ENCODE peak calls at places on chromosomes 16 and 17, in ten cellular contexts. D is A549, A is ovary, L is HCT116, S is transverse colon, V is H54, F is heart left ventricle, M is body of pancreas, W is Peyer's patch, K is uterus. E is an unnamed sample.

GRCh38 chr16:56691885-56692284 is 9.6 kb downstream of the MT1X start:
- DNase-seq in D (peak; percentile 90), A (no peak), L (peak; percentile 66), S (peak; percentile 46), V (peak; percentile 73), F (no peak), M (peak; percentile 74), W (peak; percentile 73), K (no peak), E (no peak)

GRCh38 chr16:59259074-59259963 is 525.2 kb upstream of the GOT2 start:
- DNase-seq in D (no peak), A (no peak), L (no peak), S (no peak), V (no peak), F (no peak), M (no peak), W (no peak), K (no peak), E (no peak)

GRCh38 chr16:12153662-12154061 is 177.1 kb downstream of the SNX29 start:
- DNase-seq in D (no peak), A (no peak), L (no peak), S (no peak), V (no peak), F (no peak), M (no peak), W (no peak), K (peak; percentile 23), E (no peak)

GRCh38 chr16:11639925-11640899 is 28.0 kb upstream of the SNN start:
- DNase-seq in D (peak; percentile 100), A (peak; percentile 61), L (peak; percentile 63), S (peak; percentile 62), V (peak; percentile 50), F (peak; percentile 85), M (peak; percentile 91), W (no peak), K (peak; percentile 93), E (peak; percentile 76)

GRCh38 chr16:65889533-65889966 is 476.9 kb upstream of the CDH5 start:
- DNase-seq in D (no peak), A (no peak), L (no peak), S (no peak), V (no peak), F (no peak), M (no peak), W (no peak), K (no peak), E (no peak)

GRCh38 chr16:47461598-47462266 is 601 bp downstream of the PHKB start:
- DNase-seq in D (peak; percentile 87), A (no peak), L (peak; percentile 40), S (peak; percentile 26), V (peak; percentile 16), F (no peak), M (peak; percentile 27), W (no peak), K (no peak), E (peak; percentile 89)

GRCh38 chr17:36665417-36665816 is 64.0 kb downstream of the MRM1 start:
- DNase-seq in D (peak; percentile 60), A (no peak), L (no peak), S (no peak), V (peak; percentile 84), F (no peak), M (no peak), W (no peak), K (no peak), E (no peak)

GRCh38 chr17:59853168-59853918 is 39.4 kb downstream of the TUBD1 start:
- DNase-seq in D (peak; percentile 100), A (no peak), L (no peak), S (peak; percentile 83), V (peak; percentile 74), F (no peak), M (peak; percentile 89), W (peak; percentile 79), K (no peak), E (no peak)

GRCh38 chr17:32481193-32481592 is 5.6 kb upstream of the CDK5R1 start:
- DNase-seq in D (no peak), A (no peak), L (no peak), S (no peak), V (no peak), F (no peak), M (no peak), W (peak; percentile 38), K (no peak), E (no peak)

GRCh38 chr17:68239967-68240366 is 7.9 kb upstream of the AMZ2 start:
- DNase-seq in D (no peak), A (no peak), L (no peak), S (no peak), V (no peak), F (no peak), M (no peak), W (no peak), K (no peak), E (no peak)

GRCh38 chr17:68238894-68239293 is 8.9 kb upstream of the AMZ2 start:
- DNase-seq in D (no peak), A (no peak), L (no peak), S (peak; percentile 23), V (no peak), F (no peak), M (no peak), W (no peak), K (no peak), E (no peak)

GRCh38 chr17:68238488-68238887 is 9.4 kb upstream of the AMZ2 start:
- DNase-seq in D (no peak), A (no peak), L (no peak), S (no peak), V (no peak), F (no peak), M (no peak), W (no peak), K (no peak), E (no peak)
- TF ChIP-seq POLR2A in D (no peak), A (no peak), L (no peak), S (no peak), V (no peak), F (no peak), M (no peak), W (no peak), K (no peak), E (no peak)

DNA sequence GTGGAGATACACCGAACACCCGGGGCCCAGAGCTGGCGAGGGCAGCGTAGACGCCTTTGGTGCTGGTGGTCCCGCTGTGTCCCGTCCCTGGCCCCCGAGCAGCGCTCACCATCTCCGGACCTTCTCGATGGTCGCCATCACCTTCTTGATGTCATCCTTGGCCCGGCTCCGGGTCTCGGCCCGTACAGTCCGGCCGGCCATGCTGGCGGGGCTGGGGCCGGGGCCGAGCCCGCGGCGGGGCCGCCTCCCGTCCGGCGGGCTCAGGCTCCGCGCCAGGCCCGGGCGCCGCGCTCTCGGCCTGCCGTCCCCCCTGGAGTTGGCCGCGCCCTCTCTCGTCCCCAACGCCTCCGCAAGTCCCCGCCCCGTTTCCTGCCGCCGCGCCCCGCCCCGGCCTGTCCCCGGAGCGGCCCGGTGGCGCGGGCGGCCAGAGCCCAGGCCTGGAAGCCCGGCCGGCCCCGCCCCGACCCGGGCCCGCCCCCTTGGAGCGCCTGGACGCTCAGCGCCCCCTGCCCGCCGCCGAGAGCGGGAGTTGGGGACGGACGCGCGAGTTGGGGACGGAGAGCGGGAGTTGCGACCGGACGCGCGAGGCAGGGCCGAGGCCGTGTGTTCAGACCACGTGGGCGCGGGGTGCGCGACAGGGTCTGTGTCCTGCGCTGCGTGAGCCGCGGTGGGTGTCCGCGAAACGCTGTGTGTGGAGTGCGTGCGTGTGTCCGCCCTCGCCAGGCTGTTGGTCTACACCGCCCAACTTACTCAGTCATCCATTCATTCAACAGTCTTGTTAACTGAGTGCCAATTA is at the start of gene BCL7C:
- DNase-seq in D (peak; percentile 93), A (peak; percentile 91), L (peak; percentile 65), S (peak; percentile 95), V (peak; percentile 57), F (peak; percentile 96), M (peak; percentile 92), W (peak; percentile 97), K (peak; percentile 88), E (peak; percentile 93)
- TF ChIP-seq POLR2A in D (peak; percentile 81), A (peak; percentile 39), L (peak; percentile 65), S (peak; percentile 42), V (peak; percentile 84), F (peak; percentile 33), M (peak; percentile 50), W (peak; percentile 71), K (peak; percentile 26), E (peak; percentile 77)

DNA sequence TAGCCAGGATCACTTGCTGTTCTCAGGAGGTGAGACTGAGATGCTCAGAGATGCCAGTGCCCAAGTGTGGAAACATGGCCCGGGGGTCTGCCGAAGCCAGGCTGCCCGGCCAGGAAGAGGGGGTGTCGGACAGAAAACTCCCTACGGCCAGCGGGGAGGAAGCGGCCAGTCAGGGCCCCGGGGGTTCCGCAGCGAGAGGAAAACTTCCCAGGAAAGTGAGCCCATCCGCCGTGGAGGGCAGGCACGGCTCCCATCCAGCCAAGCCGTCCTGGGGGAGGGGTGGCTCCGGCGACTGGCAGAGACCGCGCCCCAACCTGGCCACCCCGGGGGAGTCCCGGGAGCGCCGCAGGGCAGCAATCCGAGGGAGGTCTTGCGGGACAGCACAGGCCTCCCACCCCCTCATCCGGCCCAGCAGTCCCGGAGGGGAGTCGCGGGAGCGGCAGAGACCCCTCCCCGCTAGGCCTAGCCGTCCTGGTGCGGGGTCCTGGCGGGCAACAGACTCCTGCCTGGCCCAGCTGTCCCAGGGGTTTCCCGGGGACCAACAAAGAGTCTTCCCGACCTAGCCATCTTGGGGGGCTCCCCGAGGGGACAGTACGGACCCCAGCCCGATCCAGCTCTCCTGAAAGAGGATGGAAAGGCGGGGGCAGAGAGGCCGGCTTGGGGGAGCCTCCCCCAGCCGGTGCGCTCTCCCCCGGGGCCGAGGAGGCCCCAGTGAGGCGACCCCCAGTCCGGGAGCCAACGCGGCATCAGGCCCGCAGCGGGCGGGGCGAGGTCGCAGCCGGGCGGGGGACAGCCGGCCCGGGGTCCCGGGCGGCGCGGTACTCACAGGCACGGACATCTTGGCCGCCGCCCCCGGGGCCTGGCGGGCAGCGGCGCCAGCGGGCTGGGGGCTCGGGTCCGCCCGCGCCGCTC is 13.8 kb upstream of the BCAR1 start:
- DNase-seq in D (no peak), A (peak; percentile 72), L (no peak), S (peak; percentile 72), V (no peak), F (peak; percentile 69), M (peak; percentile 66), W (peak; percentile 81), K (peak; percentile 43), E (no peak)
- TF ChIP-seq POLR2A in D (no peak), A (peak; percentile 28), L (no peak), S (peak; percentile 15), V (no peak), F (no peak), M (peak; percentile 31), W (peak; percentile 20), K (no peak), E (no peak)

GRCh38 chr17:82726427-82726826 is 9.0 kb upstream of the FN3K start:
- DNase-seq in D (no peak), A (no peak), L (no peak), S (no peak), V (no peak), F (no peak), M (no peak), W (no peak), K (no peak), E (no peak)

GRCh38 chr17:82732118-82732743 is 3.2 kb upstream of the FN3K start:
- DNase-seq in D (no peak), A (no peak), L (no peak), S (no peak), V (no peak), F (no peak), M (no peak), W (no peak), K (no peak), E (no peak)

GRCh38 chr17:82734987-82735866 is at the start of gene FN3K:
- DNase-seq in D (peak; percentile 74), A (peak; percentile 87), L (no peak), S (peak; percentile 73), V (no peak), F (peak; percentile 80), M (peak; percentile 73), W (peak; percentile 80), K (peak; percentile 54), E (peak; percentile 80)

GRCh38 chr17:82729479-82730260 is 5.7 kb upstream of the FN3K start:
- DNase-seq in D (no peak), A (no peak), L (no peak), S (no peak), V (no peak), F (no peak), M (no peak), W (peak; percentile 41), K (no peak), E (no peak)
- TF ChIP-seq POLR2A in D (no peak), A (no peak), L (no peak), S (no peak), V (no peak), F (no peak), M (no peak), W (no peak), K (no peak), E (no peak)